ENCODE peak calls at places on chromosomes 12 and 14, in seven cellular contexts. I, F, M, X, K, A and W are unnamed samples.

GRCh38 chr14:91038439-91038838 is 22.0 kb downstream of the RPS6KA5 start:
- DNase-seq in I (no peak), K (no peak), X (no peak), M (no peak), A (peak; percentile 33), F (no peak), W (no peak)

GRCh38 chr12:119274636-119275065 is 59.9 kb upstream of the CCDC60 start:
- DNase-seq in K (no peak), M (no peak), I (no peak), F (no peak), A (no peak), X (no peak), W (no peak)

GRCh38 chr12:401235-402126 is at the start of gene CCDC77:
- DNase-seq in F (peak; percentile 70), M (peak; percentile 94), I (no peak), K (no peak), A (peak; percentile 90), X (peak; percentile 92), W (peak; percentile 99)

GRCh38 chr12:114306646-114307045 is 99.3 kb downstream of the TBX5 start:
- DNase-seq in X (no peak), M (no peak), I (no peak), A (no peak), K (no peak), F (no peak), W (no peak)

GRCh38 chr12:51517800-51518199 is 73.2 kb upstream of the SCN8A start:
- DNase-seq in A (no peak), F (no peak), I (no peak), M (no peak), K (no peak), X (no peak), W (no peak)

GRCh38 chr12:1844223-1844622 is 23.9 kb downstream of the LRTM2 start:
- DNase-seq in X (no peak), A (no peak), K (no peak), I (no peak), M (no peak), F (no peak), W (no peak)

GRCh38 chr14:84520711-84521338 is 1009.1 kb upstream of the FLRT2 start:
- DNase-seq in I (no peak), F (no peak), K (no peak), X (no peak), A (no peak), M (no peak), W (no peak)

GRCh38 chr12:28443337-28443736 is 253.1 kb downstream of the CCDC91 start:
- DNase-seq in I (peak; percentile 42), X (no peak), K (peak; percentile 36), M (no peak), A (no peak), F (no peak), W (no peak)

GRCh38 chr12:96136129-96136528 is 58.0 kb upstream of the ELK3 start:
- DNase-seq in X (no peak), M (peak; percentile 51), I (no peak), K (no peak), F (no peak), A (no peak), W (no peak)

GRCh38 chr12:88207921-88208640 is 66.0 kb downstream of the TMTC3 start:
- DNase-seq in K (no peak), F (no peak), M (no peak), A (no peak), I (no peak), X (no peak), W (no peak)

GRCh38 chr14:58092231-58092630 is 59.8 kb downstream of the ARMH4 start:
- DNase-seq in F (no peak), M (no peak), K (no peak), I (no peak), X (no peak), A (no peak), W (no peak)

GRCh38 chr14:105143451-105144230 is 24.9 kb downstream of the JAG2 start:
- DNase-seq in A (no peak), I (no peak), F (no peak), X (no peak), M (no peak), K (no peak), W (no peak)

GRCh38 chr14:52399886-52400599 is 85.9 kb downstream of the PTGER2 start:
- DNase-seq in F (no peak), A (peak; percentile 27), K (no peak), I (no peak), M (no peak), X (no peak), W (no peak)

GRCh38 chr12:95742586-95742985 is 48.0 kb downstream of the NTN4 start:
- DNase-seq in M (no peak), I (no peak), X (no peak), A (no peak), F (peak; percentile 18), K (no peak), W (no peak)

GRCh38 chr12:77163068-77163810 is 97.9 kb upstream of the E2F7 start:
- DNase-seq in I (peak; percentile 44), M (no peak), K (no peak), X (no peak), A (no peak), F (no peak), W (no peak)

GRCh38 chr12:128163096-128163495 is 103.9 kb upstream of the TMEM132C start:
- DNase-seq in I (no peak), F (no peak), M (no peak), X (no peak), K (no peak), A (no peak), W (no peak)

GRCh38 chr12:262817-263216 is at the start of gene SLC6A13:
- DNase-seq in I (no peak), X (no peak), K (no peak), M (no peak), F (no peak), A (no peak), W (no peak)

GRCh38 chr12:117212563-117213190 is 22.4 kb upstream of the FBXO21 start:
- DNase-seq in A (peak; percentile 64), X (peak; percentile 58), I (peak; percentile 70), M (no peak), K (peak; percentile 54), F (peak; percentile 52), W (peak; percentile 85)

GRCh38 chr12:57216931-57217871 is 607 bp downstream of the NXPH4 start:
- DNase-seq in A (no peak), M (no peak), X (no peak), K (peak; percentile 17), I (no peak), F (no peak), W (peak; percentile 61)

GRCh38 chr12:114476159-114476558 is 70.2 kb upstream of the TBX5 start:
- DNase-seq in A (no peak), K (peak; percentile 57), I (no peak), M (no peak), X (no peak), F (no peak), W (peak; percentile 34)

GRCh38 chr12:69648476-69648875 is 37.8 kb upstream of the LRRC10 start:
- DNase-seq in K (no peak), A (no peak), X (no peak), F (no peak), M (peak; percentile 60), I (no peak), W (no peak)

GRCh38 chr12:32891526-32891925 is 5.1 kb downstream of the PKP2 start:
- DNase-seq in M (no peak), F (no peak), K (no peak), I (no peak), A (no peak), X (no peak), W (no peak)

GRCh38 chr12:52324068-52324444 is 2.9 kb upstream of the KRT83 start:
- DNase-seq in F (no peak), X (no peak), I (no peak), K (no peak), M (no peak), A (no peak), W (no peak)